ENCODE peak calls at places on chromosomes 4 and X, in seven cellular contexts. S is A549, C is suprapubic skin, N is esophagus squamous epithelium, L is IMR-90, D is breast epithelium, M is sigmoid colon. U is an unnamed sample.

GRCh38 chr4:91285485-91285884 is 1018.3 kb upstream of the GRID2 start:
- DNase-seq in D (no peak), S (no peak), M (no peak), L (no peak), N (no peak), C (no peak), U (no peak)

GRCh38 chrX:131187234-131187633 is 101.9 kb downstream of the IGSF1 start:
- DNase-seq in N (no peak), S (no peak), L (no peak), M (no peak), C (no peak), D (no peak), U (no peak)

GRCh38 chrX:43654431-43655150 is 1.5 kb upstream of the MAOA start:
- DNase-seq in L (peak; percentile 77), D (peak; percentile 92), N (peak; percentile 50), M (peak; percentile 97), C (peak; percentile 91), S (peak; percentile 92), U (peak; percentile 94)

GRCh38 chr4:14165253-14165942 is 537.9 kb upstream of the BOD1L1 start:
- DNase-seq in M (no peak), N (no peak), S (no peak), L (no peak), D (no peak), C (no peak), U (no peak)

GRCh38 chr4:48340276-48340904 is 939 bp upstream of the SLAIN2 start:
- DNase-seq in C (no peak), N (no peak), S (no peak), M (no peak), L (peak; percentile 83), D (no peak), U (no peak)

GRCh38 chr4:186144180-186144579 is 39.7 kb downstream of the FAM149A start:
- DNase-seq in M (no peak), L (peak; percentile 21), D (no peak), C (no peak), N (no peak), S (peak; percentile 41), U (no peak)

GRCh38 chr4:5030152-5030668 is 11.0 kb upstream of the CYTL1 start:
- DNase-seq in C (no peak), S (no peak), L (no peak), D (no peak), N (no peak), M (no peak), U (no peak)

GRCh38 chr4:36337665-36338064 is 56.2 kb downstream of the DTHD1 start:
- DNase-seq in S (no peak), L (no peak), M (no peak), C (no peak), N (no peak), D (no peak), U (no peak)

GRCh38 chr4:142563682-142564291 is 282.3 kb downstream of the INPP4B start:
- DNase-seq in L (peak; percentile 36), N (no peak), M (no peak), C (no peak), S (peak; percentile 8), D (no peak), U (no peak)

GRCh38 chr4:168882650-168883233 is 127.3 kb downstream of the CBR4 start:
- DNase-seq in L (peak; percentile 75), C (no peak), N (no peak), S (peak; percentile 42), D (no peak), M (peak; percentile 75), U (no peak)

GRCh38 chr4:16118090-16118489 is 34.3 kb upstream of the PROM1 start:
- DNase-seq in N (no peak), M (no peak), C (no peak), D (no peak), S (no peak), L (no peak), U (no peak)

GRCh38 chr4:5471206-5471605 is 237.2 kb downstream of the EVC2 start:
- DNase-seq in N (no peak), C (peak; percentile 50), D (no peak), M (no peak), L (no peak), S (no peak), U (no peak)

GRCh38 chr4:153788419-153789276 is at the start of gene SFRP2:
- DNase-seq in C (peak; percentile 84), L (no peak), N (no peak), D (no peak), M (peak; percentile 70), S (no peak), U (no peak)

GRCh38 chrX:16082470-16083085 is 40.8 kb upstream of the GRPR start:
- DNase-seq in C (no peak), N (no peak), S (no peak), L (no peak), M (no peak), D (no peak), U (no peak)

GRCh38 chr4:169604131-169604900 is 8.1 kb downstream of the NEK1 start:
- DNase-seq in L (peak; percentile 83), D (no peak), M (no peak), S (peak; percentile 23), C (no peak), N (no peak), U (no peak)

GRCh38 chr4:101221294-101221693 is 126.0 kb downstream of the PPP3CA start:
- DNase-seq in D (no peak), C (no peak), M (no peak), L (peak; percentile 12), N (no peak), S (no peak), U (no peak)

GRCh38 chr4:4862665-4863482 is 3.4 kb downstream of the MSX1 start:
- DNase-seq in N (no peak), C (no peak), M (no peak), L (no peak), S (no peak), D (no peak), U (no peak)

GRCh38 chr4:29596228-29596627 is 1123.9 kb upstream of the PCDH7 start:
- DNase-seq in L (no peak), S (no peak), N (no peak), C (no peak), M (no peak), D (no peak), U (no peak)

GRCh38 chrX:115367455-115367854 is 77.9 kb downstream of the LUZP4 start:
- DNase-seq in L (peak; percentile 56), C (no peak), S (no peak), M (no peak), N (no peak), D (peak; percentile 39), U (no peak)

GRCh38 chrX:119228506-119229290 is 7.4 kb upstream of the PGRMC1 start:
- DNase-seq in N (no peak), M (no peak), S (peak; percentile 56), C (no peak), D (no peak), L (peak; percentile 88), U (no peak)

GRCh38 chr4:122635205-122635604 is 14.3 kb upstream of the IL21 start:
- DNase-seq in M (no peak), L (no peak), N (no peak), D (no peak), C (no peak), S (no peak), U (no peak)

GRCh38 chrX:5575407-5575806 is 653.3 kb downstream of the NLGN4X start:
- DNase-seq in L (no peak), C (no peak), D (no peak), M (no peak), S (no peak), N (no peak), U (no peak)
- H3K4me3 ChIP-seq in L (no peak overlapping the region), C (no peak overlapping the region), D (no peak overlapping the region), M (no peak overlapping the region), S (no peak overlapping the region), N (no peak overlapping the region), U (no peak overlapping the region)

GRCh38 chr4:111778543-111778942 is 366.7 kb upstream of the FAM241A start:
- DNase-seq in N (no peak), M (no peak), L (no peak), D (no peak), C (no peak), S (peak; percentile 4), U (no peak)
- TF ChIP-seq CTCF in N (no peak), M (no peak), L (no peak), D (no peak), C (no peak), S (peak; percentile 13), U (no peak)

DNA sequence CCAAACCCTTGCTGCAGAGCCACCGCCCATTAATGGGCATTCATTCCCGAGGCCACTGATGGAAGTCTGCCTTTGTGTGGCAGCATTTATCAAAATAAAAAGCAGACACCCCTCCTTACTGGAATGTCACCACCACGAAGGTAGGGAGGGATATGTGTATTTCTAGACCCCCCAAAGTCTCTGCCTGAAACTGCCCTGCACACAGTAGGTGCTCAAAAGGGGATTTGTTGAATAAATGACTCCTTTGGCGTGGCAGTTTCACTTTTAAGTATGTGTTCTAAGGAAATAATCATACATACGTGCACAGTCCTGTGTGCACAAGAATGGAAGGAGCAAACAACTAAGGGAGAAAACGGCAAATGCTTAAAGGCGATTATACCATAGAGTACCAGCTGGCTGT is 23.6 kb upstream of the GLOD5 start:
- DNase-seq in L (no peak), M (no peak), D (no peak), N (no peak), S (no peak), C (no peak), U (no peak)
- TF ChIP-seq POLR2A in L (no peak), M (no peak), D (no peak), N (no peak), S (no peak), C (no peak), U (no peak)

GRCh38 chr4:106002979-106003378 is 107.7 kb downstream of the NPNT start:
- DNase-seq in C (no peak), N (no peak), D (no peak), S (no peak), L (no peak), M (no peak), U (no peak)

GRCh38 chr4:105996845-105997244 is 101.6 kb downstream of the NPNT start:
- DNase-seq in N (no peak), L (no peak), S (no peak), M (no peak), D (no peak), C (no peak), U (no peak)

GRCh38 chr4:105994061-105994460 is 98.8 kb downstream of the NPNT start:
- DNase-seq in D (peak; percentile 40), M (no peak), S (no peak), N (no peak), L (no peak), C (no peak), U (no peak)

GRCh38 chr4:105994841-105995240 is 99.6 kb downstream of the NPNT start:
- DNase-seq in C (no peak), S (no peak), M (no peak), D (no peak), N (no peak), L (no peak), U (no peak)

GRCh38 chr4:105998210-105998609 is 102.9 kb downstream of the NPNT start:
- DNase-seq in N (no peak), L (no peak), C (no peak), S (no peak), D (no peak), M (no peak), U (no peak)
- H3K4me3 ChIP-seq in N (no peak overlapping the region), L (no peak overlapping the region), C (no peak overlapping the region), S (no peak overlapping the region), D (no peak overlapping the region), M (no peak overlapping the region), U (no peak overlapping the region)

GRCh38 chrX:37697169-37697760 is 11.7 kb downstream of the XK start:
- DNase-seq in M (no peak), L (no peak), S (no peak), N (no peak), C (no peak), D (no peak), U (no peak)

GRCh38 chrX:37701588-37701987 is 16.0 kb downstream of the XK start:
- DNase-seq in S (no peak), D (no peak), C (no peak), N (no peak), L (no peak), M (no peak), U (no peak)
- TF ChIP-seq CTCF in S (no peak), D (no peak), C (no peak), N (no peak), L (no peak), M (no peak), U (no peak)